ENCODE peak calls at places on chromosomes 4 and X, in six cellular contexts. L, V, E, A, Y and I are unnamed samples.

GRCh38 chrX:47204970-47205369 is 11.3 kb downstream of the UBA1 start:
- DNase-seq in L (no peak), A (no peak), Y (no peak), E (peak), V (no peak), I (no peak)

GRCh38 chr4:86592553-86593249 is 1.4 kb upstream of the PTPN13 start:
- DNase-seq in V (no peak), Y (no peak), A (no peak), L (no peak), E (peak), I (no peak)

GRCh38 chr4:183392377-183392776 is 52.1 kb upstream of the CDKN2AIP start:
- DNase-seq in A (no peak), L (no peak), Y (no peak), V (no peak), E (no peak), I (no peak)

GRCh38 chr4:180101348-180102083 is 2141.7 kb upstream of the TENM3 start:
- DNase-seq in L (no peak), V (no peak), A (peak), Y (peak), E (no peak), I (peak)

GRCh38 chr4:6105311-6105911 is 87.2 kb upstream of the C4orf50 start:
- DNase-seq in A (no peak), L (no peak), V (no peak), E (no peak), Y (peak), I (no peak)

GRCh38 chr4:78656968-78657445 is 105.4 kb downstream of the ANXA3 start:
- DNase-seq in V (no peak), Y (no peak), L (no peak), A (no peak), E (no peak), I (no peak)

GRCh38 chr4:145326491-145326890 is 146.1 kb upstream of the OTUD4 start:
- DNase-seq in V (no peak), E (no peak), Y (no peak), L (no peak), A (no peak), I (no peak)

GRCh38 chr4:3824521-3825270 is 58.5 kb downstream of the ADRA2C start:
- DNase-seq in A (no peak), E (no peak), V (no peak), L (no peak), Y (no peak), I (no peak)

GRCh38 chrX:140572724-140573123 is 67.9 kb upstream of the SOX3 start:
- DNase-seq in L (no peak), Y (no peak), V (no peak), A (no peak), E (peak), I (peak)

GRCh38 chrX:69906447-69906846 is 143.3 kb downstream of the AWAT2 start:
- DNase-seq in A (no peak), E (no peak), L (no peak), V (no peak), Y (no peak), I (no peak)

GRCh38 chr4:38015886-38016515 is 55.8 kb downstream of the PTTG2 start:
- DNase-seq in Y (no peak), V (no peak), A (no peak), L (peak), E (peak), I (no peak)